ENCODE peak calls at places on chromosomes 7 and 10, in four cellular contexts. U is tibial nerve, F is neural progenitor cell, R is aorta. A is an unnamed sample.

GRCh38 chr7:139080905-139081304 is 28.6 kb downstream of the ZC3HAV1 start:
- DNase-seq in U (no peak), F (no peak), R (no peak), A (no peak)

GRCh38 chr10:78420946-78421732 is 387.5 kb downstream of the RPS24 start:
- DNase-seq in U (no peak), F (no peak), R (no peak), A (no peak)

GRCh38 chr10:99337911-99338310 is 8.8 kb downstream of the CNNM1 start:
- DNase-seq in U (no peak), F (no peak), R (no peak), A (no peak)

GRCh38 chr7:72754312-72754711 is 73.7 kb downstream of the TYW1B start:
- DNase-seq in U (no peak), F (no peak), R (no peak), A (no peak)

GRCh38 chr10:133058267-133059092 is 29.2 kb upstream of the ADGRA1 start:
- DNase-seq in U (no peak), F (no peak), R (no peak), A (no peak)

GRCh38 chr10:122120008-122120744 is 131.2 kb downstream of the TACC2 start:
- DNase-seq in U (no peak), F (no peak), R (no peak), A (no peak)

GRCh38 chr7:105589221-105590077 is 8.2 kb upstream of the EFCAB10 start:
- DNase-seq in U (peak; percentile 40), F (peak; percentile 80), R (no peak), A (peak; percentile 61)

GRCh38 chr10:99431190-99431549 is 746 bp upstream of the GOT1 start:
- DNase-seq in U (peak; percentile 66), F (peak; percentile 54), R (peak; percentile 83), A (peak; percentile 3)

GRCh38 chr7:102890292-102890970 is 22.4 kb upstream of the LRRC17 start:
- DNase-seq in U (no peak), F (no peak), R (no peak), A (no peak)

GRCh38 chr7:25025218-25025671 is 45.3 kb upstream of the OSBPL3 start:
- DNase-seq in U (no peak), F (no peak), R (no peak), A (no peak)

GRCh38 chr10:51397695-51398094 is 301.7 kb downstream of the CSTF2T start:
- DNase-seq in U (peak; percentile 18), F (no peak), R (peak; percentile 80), A (no peak)

GRCh38 chr7:92697414-92697813 is 107.2 kb upstream of the FAM133B start:
- DNase-seq in U (no peak), F (no peak), R (no peak), A (no peak)

GRCh38 chr7:100745184-100745583 is 11.8 kb downstream of the ZAN start:
- DNase-seq in U (peak; percentile 24), F (no peak), R (no peak), A (no peak)

GRCh38 chr10:80173441-80173840 is 31.9 kb downstream of the ANXA11 start:
- DNase-seq in U (no peak), F (no peak), R (no peak), A (no peak)

GRCh38 chr7:98192781-98193457 is 18.3 kb upstream of the BHLHA15 start:
- DNase-seq in U (no peak), F (no peak), R (no peak), A (no peak)

GRCh38 chr10:79404231-79404609 is 41.2 kb downstream of the ZCCHC24 start:
- DNase-seq in U (peak; percentile 78), F (peak; percentile 45), R (peak; percentile 84), A (no peak)

GRCh38 chr10:69344591-69345244 is 66.4 kb downstream of the HK1 start:
- DNase-seq in U (no peak), F (no peak), R (no peak), A (peak; percentile 35)

GRCh38 chr10:59134785-59135184 is 41.7 kb upstream of the PHYHIPL start:
- DNase-seq in U (no peak), F (no peak), R (no peak), A (no peak)

GRCh38 chr7:20700491-20701231 is 85.2 kb downstream of the ABCB5 start:
- DNase-seq in U (no peak), F (no peak), R (no peak), A (no peak)

GRCh38 chr10:44995914-44996633 is 4.6 kb upstream of the ZNF22 start:
- DNase-seq in U (peak; percentile 79), F (no peak), R (no peak), A (no peak)

GRCh38 chr10:1978593-1978992 is 241.3 kb upstream of the ADARB2 start:
- DNase-seq in U (no peak), F (no peak), R (no peak), A (no peak)

GRCh38 chr10:24256619-24257018 is 47.7 kb downstream of the KIAA1217 start:
- DNase-seq in U (no peak), F (no peak), R (no peak), A (no peak)

GRCh38 chr10:91367558-91367957 is 42.6 kb upstream of the HECTD2 start:
- DNase-seq in U (no peak), F (no peak), R (no peak), A (no peak)

GRCh38 chr7:46603296-46603701 is 682.2 kb upstream of the IGFBP3 start:
- DNase-seq in U (peak; percentile 60), F (no peak), R (no peak), A (no peak)

GRCh38 chr7:51180092-51180491 is 136.5 kb downstream of the COBL start:
- DNase-seq in U (no peak), F (no peak), R (no peak), A (no peak)

GRCh38 chr7:130421685-130422084 is 19.1 kb downstream of the CEP41 start:
- DNase-seq in U (no peak), F (peak; percentile 48), R (no peak), A (no peak)

GRCh38 chr7:47253650-47254080 is 328.2 kb downstream of the TNS3 start:
- DNase-seq in U (peak; percentile 41), F (peak; percentile 50), R (peak; percentile 74), A (no peak)

GRCh38 chr10:119166111-119166500 is 592 bp upstream of the SFXN4 start:
- DNase-seq in U (no peak), F (no peak), R (peak; percentile 57), A (no peak)

GRCh38 chr10:119162693-119163092 is 2.8 kb downstream of the SFXN4 start:
- DNase-seq in U (no peak), F (no peak), R (no peak), A (no peak)

GRCh38 chr10:119165171-119166110 is at the start of gene SFXN4:
- DNase-seq in U (peak; percentile 68), F (peak; percentile 67), R (peak; percentile 92), A (peak; percentile 83)

GRCh38 chr10:119166564-119166963 is 1.1 kb upstream of the SFXN4 start:
- DNase-seq in U (no peak), F (no peak), R (peak; percentile 62), A (no peak)

GRCh38 chr10:119167041-119167440 is 1.5 kb upstream of the SFXN4 start:
- DNase-seq in U (no peak), F (no peak), R (no peak), A (no peak)
- H3K36me3 ChIP-seq in U (peaks cover 16% of the 10 kb centered on the region), F (peaks cover 7% of the 10 kb centered on the region), R (peaks cover 3% of the 10 kb centered on the region), A (no peaks in the 10 kb centered on the region)

DNA sequence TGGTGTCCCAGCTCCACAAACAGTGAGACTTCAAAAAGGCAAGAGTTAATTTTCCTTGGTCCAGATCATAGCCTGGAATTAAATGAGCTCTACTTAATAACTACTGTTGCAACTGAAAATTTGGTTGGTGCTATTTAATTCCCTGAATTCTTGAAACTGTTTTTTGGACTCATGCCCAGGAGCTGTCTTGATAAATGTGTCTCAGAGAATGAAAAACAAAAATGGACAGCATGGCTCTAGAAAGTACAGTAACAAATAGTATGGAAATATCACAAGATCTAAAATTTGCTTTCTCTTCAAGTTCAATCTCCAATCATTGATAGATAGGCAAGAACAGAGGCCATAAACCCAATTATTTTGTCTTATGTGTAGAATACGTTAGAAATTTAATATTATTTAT is 42.5 kb downstream of the CCDC71L start:
- DNase-seq in U (no peak), F (no peak), R (no peak), A (no peak)
- H3K4me1 ChIP-seq in U (no peaks in the 10 kb centered on the region), F (no peaks in the 10 kb centered on the region), R (no peaks in the 10 kb centered on the region), A (no peaks in the 10 kb centered on the region)

GRCh38 chr10:17454181-17454800 is at the start of gene ST8SIA6:
- DNase-seq in U (no peak), F (peak; percentile 83), R (peak; percentile 84), A (peak; percentile 56)

GRCh38 chr10:17454801-17455520 is 566 bp upstream of the ST8SIA6 start:
- DNase-seq in U (no peak), F (no peak), R (no peak), A (no peak)

GRCh38 chr10:17453377-17454091 is 861 bp downstream of the ST8SIA6 start:
- DNase-seq in U (peak; percentile 32), F (peak; percentile 86), R (peak; percentile 84), A (peak; percentile 34)

GRCh38 chr10:17452060-17452894 is 2.1 kb downstream of the ST8SIA6 start:
- DNase-seq in U (no peak), F (no peak), R (no peak), A (no peak)

DNA sequence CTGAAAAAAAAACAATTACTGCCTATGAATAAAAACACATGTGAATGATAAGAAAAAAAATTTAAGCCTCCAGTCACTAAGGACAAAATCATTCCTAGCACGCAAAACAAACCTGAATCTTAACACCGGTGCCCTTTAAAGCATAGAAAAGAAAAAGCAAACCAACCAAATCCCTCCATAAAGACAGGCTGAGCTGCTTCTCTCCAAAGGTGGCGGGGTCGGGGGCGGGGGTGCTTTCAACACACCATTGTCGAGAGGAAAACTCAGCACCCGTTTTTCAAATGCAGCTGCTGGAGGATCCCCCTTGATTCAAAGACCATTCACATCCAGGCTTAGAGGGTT is 1.4 kb downstream of the ST8SIA6 start:
- DNase-seq in U (no peak), F (no peak), R (no peak), A (no peak)
- H3K36me3 ChIP-seq in U (no peaks in the 10 kb centered on the region), F (peaks cover 8% of the 10 kb centered on the region), R (no peaks in the 10 kb centered on the region), A (no peaks in the 10 kb centered on the region)

DNA sequence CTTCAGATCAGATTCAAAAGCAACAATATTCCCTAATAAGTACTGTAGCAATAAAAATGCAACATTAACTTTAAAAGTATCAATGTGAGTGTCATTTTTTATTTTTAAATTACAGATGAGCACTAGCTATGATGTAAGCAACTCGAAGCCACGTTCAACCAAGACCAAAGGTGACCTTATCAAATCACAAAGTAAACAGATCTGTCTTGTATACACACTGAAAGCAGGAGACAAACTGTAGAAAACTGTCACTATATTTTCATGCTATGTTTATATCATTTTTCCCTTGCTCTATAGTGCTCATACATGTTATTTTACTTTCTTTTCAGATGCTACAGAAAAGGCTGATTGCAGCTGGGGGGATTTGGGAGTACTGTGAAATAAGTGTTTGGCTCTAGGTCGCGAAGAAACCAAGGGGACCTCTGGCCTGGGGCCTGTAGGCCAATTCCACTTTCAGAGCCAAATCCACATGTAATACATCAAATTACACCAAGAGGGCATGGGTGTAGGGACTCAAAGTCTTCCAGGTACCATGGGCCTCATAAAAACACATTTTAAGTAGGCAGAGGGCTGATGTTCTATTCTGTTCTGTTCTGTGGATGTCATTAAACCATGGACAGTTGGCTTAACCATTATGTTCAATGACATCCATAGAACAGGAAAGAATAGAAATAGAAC is 245.2 kb downstream of the SFMBT2 start:
- DNase-seq in U (no peak), F (no peak), R (no peak), A (no peak)
- H3K4me1 ChIP-seq in U (no peaks in the 10 kb centered on the region), F (no peaks in the 10 kb centered on the region), R (no peaks in the 10 kb centered on the region), A (no peaks in the 10 kb centered on the region)

A was measured in naive thymus-derived CD4-positive, alpha-beta T cell.